ENCODE peak calls at places on chromosome 13, in seven cellular contexts. N is adrenal gland; A is CD8-positive, alpha-beta T cell; L is heart right ventricle; Y is sigmoid colon; H is left lung; R is upper lobe of right lung. X is an unnamed sample. For H3K4me1, the result is how much of the 10 kb centered on the place peaks cover.

GRCh38 chr13:31201341-31202024 is 1.7 kb downstream of the B3GLCT start:
- DNase-seq in N (no peak), L (peak), R (no peak), H (no peak), Y (no peak), A (no peak), X (no peak)

GRCh38 chr13:99580500-99581268 is 79.4 kb downstream of the TM9SF2 start:
- DNase-seq in R (no peak), Y (no peak), L (no peak), A (no peak), H (no peak), N (no peak), X (no peak)

GRCh38 chr13:78603240-78603947 is at the start of gene POU4F1:
- DNase-seq in A (peak), L (no peak), H (no peak), Y (no peak), N (no peak), R (no peak), X (peak)

GRCh38 chr13:75699062-75699461 is 62.9 kb downstream of the LMO7 start:
- DNase-seq in A (no peak), H (no peak), R (no peak), L (no peak), Y (no peak), N (no peak), X (no peak)

GRCh38 chr13:58855283-58855682 is 1223.7 kb downstream of the PCDH17 start:
- DNase-seq in H (no peak), Y (no peak), A (no peak), L (no peak), R (no peak), N (no peak), X (no peak)

GRCh38 chr13:26968431-26969335 is 202.9 kb downstream of the USP12 start:
- DNase-seq in A (no peak), R (no peak), H (no peak), L (no peak), Y (peak), N (no peak), X (no peak)

GRCh38 chr13:32164622-32165268 is 133.2 kb downstream of the FRY start:
- DNase-seq in R (no peak), H (no peak), N (peak), Y (no peak), L (no peak), A (no peak), X (no peak)

GRCh38 chr13:83312194-83312593 is 570.1 kb downstream of the SLITRK1 start:
- DNase-seq in R (no peak), H (no peak), Y (no peak), L (no peak), A (no peak), N (no peak), X (no peak)

GRCh38 chr13:46687810-46688209 is 109.2 kb downstream of the ESD start:
- DNase-seq in R (no peak), L (no peak), H (no peak), N (no peak), Y (no peak), A (peak), X (no peak)

GRCh38 chr13:106143930-106144709 is 391.3 kb downstream of the EFNB2 start:
- DNase-seq in R (no peak), N (no peak), H (no peak), A (no peak), L (no peak), Y (no peak), X (no peak)

GRCh38 chr13:98778749-98779148 is 26.3 kb upstream of the SLC15A1 start:
- DNase-seq in N (no peak), L (no peak), H (no peak), R (no peak), Y (no peak), A (no peak), X (no peak)

GRCh38 chr13:82655518-82655855 is 1226.8 kb downstream of the SLITRK1 start:
- DNase-seq in R (no peak), L (no peak), N (no peak), A (no peak), Y (no peak), H (no peak), X (no peak)

GRCh38 chr13:77114271-77114670 is 87.3 kb upstream of the FBXL3 start:
- DNase-seq in L (no peak), N (no peak), Y (no peak), R (no peak), H (no peak), A (no peak), X (no peak)

GRCh38 chr13:28753208-28753892 is 34.6 kb upstream of the SLC46A3 start:
- DNase-seq in H (peak), R (peak), N (peak), Y (peak), A (no peak), L (peak), X (peak)

DNA sequence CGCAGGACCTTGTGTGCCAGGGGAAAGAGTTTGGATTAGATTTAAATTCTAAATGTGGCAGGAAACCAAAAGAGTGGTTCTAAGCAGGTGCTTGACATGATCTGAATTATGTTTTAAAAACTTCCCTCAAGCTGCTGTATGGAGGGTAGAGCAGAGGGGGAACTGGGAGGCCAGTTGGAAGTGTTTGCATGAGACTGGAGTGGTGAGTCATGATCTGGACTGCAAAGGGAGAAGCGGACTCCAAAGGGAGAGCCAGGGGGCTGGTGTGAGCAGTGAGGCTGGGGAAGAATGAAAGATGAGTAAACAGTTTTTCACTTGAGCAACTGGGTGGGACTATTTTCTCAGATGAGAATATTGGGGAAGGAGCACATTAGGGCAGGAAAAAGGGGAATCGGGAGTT is 206.1 kb downstream of the DNAJC15 start:
- DNase-seq in N (no peak), L (no peak), Y (no peak), H (peak), R (no peak), A (no peak), X (no peak)
- TF ChIP-seq CTCF in N (no peak), L (no peak), Y (no peak), H (no peak), R (no peak), A (no peak), X (no peak)

DNA sequence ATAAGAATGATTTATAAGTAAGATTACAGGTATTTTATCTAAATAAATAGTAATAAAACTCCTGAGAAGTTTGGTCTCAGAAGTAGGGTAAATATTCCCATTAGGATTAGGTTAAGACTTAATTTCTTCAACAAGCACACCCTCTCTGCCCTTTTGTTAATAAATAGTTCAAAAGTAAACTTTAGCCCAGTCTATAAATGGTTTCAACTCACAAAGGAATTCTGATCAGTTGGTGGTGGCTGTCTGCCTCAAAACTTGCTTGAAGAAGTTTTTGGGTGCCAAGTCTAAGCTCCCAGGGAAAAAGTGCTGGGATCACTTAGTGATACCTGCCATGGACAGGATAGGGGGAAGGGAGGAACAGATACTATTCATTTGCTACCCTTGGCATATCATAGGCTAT is 22.9 kb downstream of the MBNL2 start:
- DNase-seq in Y (no peak), L (no peak), N (no peak), A (no peak), R (no peak), H (no peak), X (no peak)
- H3K4me1 ChIP-seq in Y (half or more), L (half or more), N (under half), A (under half), R (half or more), H (half or more), X (half or more)

GRCh38 chr13:113126265-113127150 is 3.9 kb downstream of the F10 start:
- DNase-seq in Y (no peak), H (no peak), A (no peak), N (no peak), R (peak), L (no peak), X (no peak)

GRCh38 chr13:113124211-113125025 is 1.8 kb downstream of the F10 start:
- DNase-seq in Y (no peak), N (no peak), R (no peak), L (no peak), A (no peak), H (no peak), X (no peak)

GRCh38 chr13:113123226-113124150 is 889 bp downstream of the F10 start:
- DNase-seq in N (no peak), Y (no peak), H (peak), L (no peak), R (no peak), A (no peak), X (no peak)

GRCh38 chr13:113122571-113123225 is at the start of gene F10:
- DNase-seq in R (peak), L (peak), Y (no peak), N (peak), A (no peak), H (peak), X (peak)

DNA sequence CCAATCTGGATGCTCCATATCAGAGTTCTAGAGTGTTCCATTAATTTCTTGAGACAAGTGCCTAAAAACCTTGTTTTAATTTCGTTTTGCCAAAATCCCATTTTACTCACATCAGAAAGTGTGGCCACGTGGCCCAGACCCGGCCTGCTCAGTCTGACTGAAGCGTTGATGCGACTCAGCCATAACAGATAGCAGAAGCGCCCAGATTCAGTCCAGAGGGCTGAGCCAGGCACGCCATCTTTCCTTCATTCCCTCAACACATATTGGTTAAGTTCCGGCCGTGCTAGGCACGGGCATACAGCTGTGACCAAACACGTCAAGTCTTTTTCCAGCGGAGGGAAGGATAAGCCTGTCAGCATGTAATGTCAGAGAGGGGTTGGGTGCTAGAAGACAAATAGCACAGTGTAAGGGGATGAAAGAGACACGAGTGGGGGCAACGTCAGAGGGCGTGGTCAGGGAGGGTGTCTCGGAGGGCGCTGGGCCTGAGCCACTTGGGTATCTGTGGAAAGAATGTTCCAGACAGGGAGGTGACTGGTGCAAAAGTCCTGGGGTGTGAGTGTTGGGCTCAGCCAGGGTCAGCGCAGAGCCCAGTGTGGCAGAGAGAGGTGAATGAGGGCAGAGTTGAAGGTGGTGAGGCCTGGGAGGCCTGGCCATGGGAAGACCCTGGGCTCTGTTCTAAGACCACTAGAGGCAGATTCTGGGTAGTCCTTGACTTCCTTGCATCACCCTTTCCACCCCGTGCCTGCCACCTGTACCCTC is 3.1 kb downstream of the F10 start:
- DNase-seq in H (peak), A (no peak), R (peak), N (peak), L (no peak), Y (no peak), X (no peak)
- H3K4me3 ChIP-seq in H (no peak), A (no peak), R (no peak), N (no peak), L (no peak), Y (no peak), X (no peak)

GRCh38 chr13:110415669-110416068 is 108.6 kb downstream of the COL4A2 start:
- DNase-seq in L (peak), Y (no peak), H (no peak), R (no peak), A (no peak), N (no peak), X (no peak)
- TF ChIP-seq CTCF in L (peak), Y (no peak), H (no peak), R (no peak), A (no peak), N (no peak), X (no peak)

DNA sequence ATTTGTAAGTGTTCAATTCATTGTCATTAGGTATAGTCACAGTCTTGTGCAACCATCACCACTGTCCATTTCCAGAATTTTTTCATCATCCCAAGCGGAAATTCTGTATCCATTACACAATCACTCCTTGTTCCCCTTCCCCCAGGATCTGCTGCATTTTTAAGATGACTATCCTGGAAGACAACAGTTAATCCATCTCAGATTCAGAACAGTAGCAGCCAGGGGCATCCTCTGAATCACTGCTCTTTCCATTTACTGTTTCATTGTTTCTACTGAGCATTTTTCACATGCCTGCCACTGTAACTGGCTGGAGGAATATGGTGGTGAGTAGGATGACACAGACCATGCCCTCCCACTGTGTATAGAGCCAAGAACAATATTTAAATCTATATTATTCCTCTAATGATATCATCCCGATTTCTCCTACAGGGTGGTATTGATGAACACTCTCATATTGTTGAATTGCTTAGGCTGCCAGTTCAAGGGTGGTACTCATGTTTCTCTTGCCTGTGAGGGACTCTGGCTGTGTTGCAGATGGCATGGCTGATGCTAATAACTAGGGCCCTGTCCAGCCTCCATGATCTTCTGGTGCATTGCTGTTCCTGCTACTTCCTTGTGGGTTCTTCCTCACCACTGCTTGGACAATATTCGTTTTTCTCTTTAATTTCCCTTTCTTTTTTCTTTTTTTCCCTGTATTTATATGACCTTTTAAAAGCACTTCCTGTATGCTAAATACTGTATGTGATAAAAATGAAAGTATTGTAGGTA is 59.0 kb downstream of the WDFY2 start:
- DNase-seq in R (no peak), Y (no peak), A (no peak), L (no peak), H (no peak), N (no peak), X (no peak)
- H3K4me1 ChIP-seq in R (under half), Y (under half), A (under half), L (under half), H (under half), N (under half), X (half or more)

DNA sequence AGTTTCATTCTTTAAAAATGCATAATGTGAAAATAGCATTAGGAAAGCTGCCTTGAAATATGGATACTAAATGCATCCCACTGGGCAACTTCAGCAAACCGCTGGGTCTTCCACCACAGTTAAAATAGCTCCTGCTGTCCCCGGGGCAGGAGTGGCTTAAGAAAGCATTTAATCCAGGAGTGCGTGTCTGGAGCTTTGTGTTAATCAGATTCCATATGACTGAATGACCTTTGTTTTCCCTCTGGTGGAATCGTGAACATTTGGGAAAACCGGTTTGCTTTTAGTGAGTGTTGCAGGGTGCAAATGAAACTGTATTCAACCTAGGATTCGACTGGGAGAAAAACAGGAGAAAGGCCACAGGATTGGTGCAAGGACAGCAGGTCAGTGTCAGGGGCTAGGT is 237.6 kb upstream of the MAB21L1 start:
- DNase-seq in R (no peak), H (no peak), A (no peak), Y (no peak), L (no peak), N (no peak), X (no peak)
- H3K4me3 ChIP-seq in R (no peak), H (no peak), A (no peak), Y (no peak), L (no peak), N (no peak), X (no peak)

GRCh38 chr13:48642061-48642460 is 11.7 kb upstream of the CYSLTR2 start:
- DNase-seq in A (no peak), L (no peak), H (no peak), N (no peak), Y (no peak), R (no peak), X (no peak)

GRCh38 chr13:48644141-48644540 is 9.6 kb upstream of the CYSLTR2 start:
- DNase-seq in Y (no peak), A (no peak), N (no peak), L (no peak), H (no peak), R (no peak), X (no peak)

GRCh38 chr13:48641404-48641803 is 12.3 kb upstream of the CYSLTR2 start:
- DNase-seq in L (no peak), A (no peak), Y (no peak), H (no peak), R (no peak), N (no peak), X (no peak)

GRCh38 chr13:48644951-48645350 is 8.8 kb upstream of the CYSLTR2 start:
- DNase-seq in H (no peak), Y (no peak), R (no peak), L (no peak), A (no peak), N (no peak), X (no peak)

GRCh38 chr13:48643159-48643558 is 10.6 kb upstream of the CYSLTR2 start:
- DNase-seq in A (no peak), H (no peak), Y (no peak), R (no peak), L (no peak), N (no peak), X (no peak)
- TF ChIP-seq CTCF in A (peak), H (no peak), Y (no peak), R (no peak), L (no peak), N (no peak), X (peak)

DNA sequence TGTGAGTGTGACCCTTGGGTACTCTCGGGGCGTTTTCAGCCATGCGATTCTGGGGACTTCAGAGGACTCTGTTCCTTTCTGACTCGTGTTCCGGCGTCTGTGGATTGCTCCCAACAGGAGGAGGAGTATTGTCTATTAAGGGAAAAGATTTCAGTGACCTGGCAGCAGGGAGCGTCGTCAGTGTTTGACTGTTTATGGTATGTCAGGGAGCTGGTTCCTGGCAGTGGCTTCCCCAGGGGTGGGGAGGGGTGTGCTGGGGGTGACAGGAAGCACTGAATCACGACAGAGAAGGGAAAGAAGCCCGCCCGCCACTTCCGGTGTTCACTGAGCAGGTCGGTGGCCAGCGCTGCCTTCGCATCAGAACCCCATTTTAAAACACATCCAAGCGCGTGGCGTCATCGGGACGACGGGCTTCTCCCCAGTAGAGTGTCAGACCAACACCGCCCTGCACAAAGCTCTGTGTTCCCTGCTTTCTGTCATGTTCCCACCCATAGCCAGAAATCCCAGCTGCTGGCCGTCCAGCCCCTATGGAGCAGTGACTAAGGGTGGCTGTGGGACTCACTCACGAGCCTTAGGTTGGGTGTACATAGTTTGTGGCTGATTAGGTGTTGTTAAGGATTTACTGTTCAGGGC is 33.8 kb downstream of the COL4A2 start:
- DNase-seq in N (peak), Y (peak), A (peak), L (peak), R (peak), H (peak), X (peak)
- H3K4me1 ChIP-seq in N (under half), Y (half or more), A (under half), L (half or more), R (under half), H (half or more), X (half or more)

GRCh38 chr13:50126378-50127016 is 111.3 kb downstream of the KCNRG start:
- DNase-seq in R (no peak), H (no peak), N (no peak), A (no peak), Y (no peak), L (no peak), X (no peak)

GRCh38 chr13:50128406-50129048 is 113.3 kb downstream of the KCNRG start:
- DNase-seq in Y (no peak), H (no peak), N (no peak), R (no peak), L (no peak), A (no peak), X (no peak)

GRCh38 chr13:50127017-50127725 is 111.9 kb downstream of the KCNRG start:
- DNase-seq in R (peak), A (peak), H (peak), Y (peak), L (peak), N (peak), X (peak)

GRCh38 chr13:50129065-50129922 is 114.0 kb downstream of the KCNRG start:
- DNase-seq in Y (no peak), N (no peak), A (no peak), R (no peak), H (no peak), L (no peak), X (peak)

DNA sequence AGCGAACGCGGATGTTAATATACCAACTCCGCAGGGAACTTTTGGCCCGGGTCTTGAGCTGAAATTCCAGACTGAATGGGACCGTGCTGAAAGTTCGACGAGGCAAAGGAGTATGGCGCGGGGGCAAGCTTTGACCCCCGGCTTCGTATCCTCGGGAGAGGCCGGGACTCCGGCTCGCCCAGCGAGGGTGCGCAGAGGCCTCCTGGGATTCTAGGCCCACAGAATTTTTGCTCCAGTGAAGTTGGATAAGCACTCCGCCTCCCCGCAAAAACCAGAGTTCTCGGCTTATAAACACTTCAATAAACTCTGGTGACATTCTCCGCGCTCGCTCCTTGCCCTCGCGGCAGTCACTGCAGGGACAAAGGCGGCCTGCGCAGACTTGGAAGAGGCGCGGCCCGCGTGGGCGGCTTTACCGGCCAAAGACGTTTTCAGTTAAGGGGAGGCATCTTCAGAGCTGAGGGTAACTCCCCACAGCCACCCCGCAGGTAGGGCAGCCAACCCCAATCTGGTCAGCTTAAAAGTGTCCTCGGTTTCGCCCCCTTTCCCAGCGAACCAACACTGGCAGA is 112.6 kb downstream of the KCNRG start:
- DNase-seq in Y (no peak), L (no peak), A (no peak), N (no peak), R (no peak), H (no peak), X (no peak)
- H3K4me3 ChIP-seq in Y (peak), L (peak), A (peak), N (peak), R (peak), H (peak), X (peak)

X was measured in left ventricle myocardium inferior.